ENCODE peak calls at places on chromosomes 16 and 17, in eight cellular contexts. A is CD8-positive, alpha-beta memory T cell; N is CD4-positive, alpha-beta T cell; S is heart left ventricle; R is neural progenitor cell; J is naive thymus-derived CD4-positive, alpha-beta T cell; G is IMR-90; V is Caco-2. L is an unnamed sample. For H3K9me3, the result is how much of the 10 kb centered on the place peaks cover.

GRCh38 chr17:81026266-81027036 is 8.5 kb upstream of the BAIAP2 start:
- DNase-seq in A (no peak), N (no peak), S (no peak), R (no peak), J (no peak), G (no peak), V (no peak), L (no peak)

GRCh38 chr16:49338867-49339266 is 34.7 kb upstream of the C16orf78 start:
- DNase-seq in A (no peak), N (no peak), S (no peak), R (no peak), J (no peak), G (no peak), V (no peak), L (no peak)

GRCh38 chr17:66923881-66924280 is 40.6 kb upstream of the CACNG4 start:
- DNase-seq in A (no peak), N (no peak), S (no peak), R (no peak), J (no peak), G (no peak), V (peak), L (no peak)

GRCh38 chr16:81483064-81483969 is 38.7 kb downstream of the CMIP start:
- DNase-seq in A (no peak), N (no peak), S (peak), R (no peak), J (no peak), G (peak), V (no peak), L (no peak)

GRCh38 chr17:75983501-75984181 is 4.6 kb downstream of the TEN1 start:
- DNase-seq in A (no peak), N (no peak), S (no peak), R (no peak), J (no peak), G (no peak), V (no peak), L (no peak)

GRCh38 chr16:11794991-11795886 is 1.8 kb downstream of the ZC3H7A start:
- DNase-seq in A (no peak), N (no peak), S (no peak), R (no peak), J (no peak), G (no peak), V (no peak), L (no peak)

GRCh38 chr17:41528959-41529353 is 848 bp upstream of the KRT19 start:
- DNase-seq in A (no peak), N (no peak), S (no peak), R (peak), J (no peak), G (no peak), V (no peak), L (no peak)

GRCh38 chr16:29807426-29808218 is 1.3 kb downstream of the MAZ start:
- DNase-seq in A (peak), N (peak), S (peak), R (peak), J (peak), G (peak), V (peak), L (peak)

GRCh38 chr17:75069783-75070182 is 18.0 kb upstream of the SLC16A5 start:
- DNase-seq in A (no peak), N (no peak), S (no peak), R (no peak), J (no peak), G (no peak), V (peak), L (no peak)

GRCh38 chr16:56269824-56270684 is 78.8 kb downstream of the GNAO1 start:
- DNase-seq in A (no peak), N (no peak), S (peak), R (peak), J (no peak), G (peak), V (peak), L (no peak)

GRCh38 chr16:51839697-51840462 is 688.8 kb upstream of the SALL1 start:
- DNase-seq in A (no peak), N (no peak), S (no peak), R (no peak), J (no peak), G (peak), V (no peak), L (no peak)

GRCh38 chr17:50110591-50111349 is 15.6 kb downstream of the PDK2 start:
- DNase-seq in A (no peak), N (no peak), S (peak), R (no peak), J (no peak), G (no peak), V (peak), L (no peak)

GRCh38 chr17:45228121-45228941 is 6.6 kb downstream of the FMNL1 start:
- DNase-seq in A (no peak), N (no peak), S (peak), R (no peak), J (no peak), G (no peak), V (no peak), L (no peak)

GRCh38 chr16:68276223-68276622 is 11.9 kb downstream of the SLC7A6 start:
- DNase-seq in A (no peak), N (no peak), S (no peak), R (no peak), J (no peak), G (no peak), V (no peak), L (no peak)

GRCh38 chr16:76882105-76882504 is 308.9 kb upstream of the MON1B start:
- DNase-seq in A (no peak), N (no peak), S (no peak), R (no peak), J (no peak), G (no peak), V (no peak), L (no peak)

GRCh38 chr17:29674270-29674669 is 51.6 kb upstream of the CORO6 start:
- DNase-seq in A (no peak), N (no peak), S (no peak), R (no peak), J (no peak), G (no peak), V (no peak), L (no peak)

GRCh38 chr17:10224592-10225195 is 26.3 kb upstream of the GAS7 start:
- DNase-seq in A (no peak), N (no peak), S (no peak), R (no peak), J (no peak), G (no peak), V (no peak), L (no peak)

GRCh38 chr17:67902531-67903231 is 77.4 kb downstream of the BPTF start:
- DNase-seq in A (no peak), N (no peak), S (no peak), R (peak), J (no peak), G (no peak), V (no peak), L (no peak)

GRCh38 chr17:19343671-19344151 is 18.8 kb downstream of the B9D1 start:
- DNase-seq in A (no peak), N (no peak), S (no peak), R (no peak), J (no peak), G (no peak), V (no peak), L (no peak)

GRCh38 chr16:8855972-8856371 is 12.8 kb downstream of the CARHSP1 start:
- DNase-seq in A (no peak), N (no peak), S (no peak), R (no peak), J (no peak), G (no peak), V (no peak), L (no peak)

GRCh38 chr16:346587-346986 is 5.9 kb downstream of the AXIN1 start:
- DNase-seq in A (no peak), N (no peak), S (no peak), R (peak), J (no peak), G (peak), V (no peak), L (no peak)

GRCh38 chr17:37742762-37743611 is 1.9 kb downstream of the HNF1B start:
- DNase-seq in A (no peak), N (no peak), S (no peak), R (peak), J (no peak), G (no peak), V (peak), L (no peak)

GRCh38 chr17:57924677-57925076 is 30.5 kb downstream of the CUEDC1 start:
- DNase-seq in A (no peak), N (no peak), S (peak), R (no peak), J (no peak), G (no peak), V (no peak), L (no peak)

GRCh38 chr16:87314990-87315420 is 2.2 kb downstream of the C16orf95 start:
- DNase-seq in A (no peak), N (no peak), S (no peak), R (no peak), J (no peak), G (no peak), V (no peak), L (no peak)

GRCh38 chr17:35797918-35798317 is 2.5 kb upstream of the MMP28 start:
- DNase-seq in A (no peak), N (no peak), S (no peak), R (no peak), J (no peak), G (no peak), V (no peak), L (no peak)

GRCh38 chr17:78128616-78129384 is at the start of gene TMC6:
- DNase-seq in A (peak), N (peak), S (peak), R (peak), J (peak), G (no peak), V (peak), L (peak)

GRCh38 chr16:27245276-27246231 is 23.0 kb downstream of the NSMCE1 start:
- DNase-seq in A (no peak), N (no peak), S (peak), R (no peak), J (no peak), G (peak), V (no peak), L (no peak)

GRCh38 chr17:42131971-42132370 is 9.4 kb downstream of the HSPB9 start:
- DNase-seq in A (no peak), N (no peak), S (no peak), R (no peak), J (no peak), G (peak), V (no peak), L (no peak)

GRCh38 chr16:88343276-88343791 is 39.4 kb upstream of the ZNF469 start:
- DNase-seq in A (no peak), N (no peak), S (no peak), R (no peak), J (no peak), G (no peak), V (no peak), L (no peak)

GRCh38 chr17:73182616-73183310 is 10.1 kb upstream of the COG1 start:
- DNase-seq in A (no peak), N (no peak), S (no peak), R (no peak), J (no peak), G (no peak), V (no peak), L (no peak)

GRCh38 chr16:57998484-57998883 is 2.0 kb downstream of the ZNF319 start:
- DNase-seq in A (peak), N (peak), S (peak), R (no peak), J (peak), G (no peak), V (no peak), L (no peak)

GRCh38 chr17:70208825-70209555 is 39.7 kb downstream of the KCNJ2 start:
- DNase-seq in A (no peak), N (no peak), S (no peak), R (no peak), J (no peak), G (no peak), V (no peak), L (no peak)
- H3K9me3 ChIP-seq in A (under half), N (under half), S (under half), R (under half), J (under half), G (under half), V (under half), L (under half)

GRCh38 chr17:83195330-83196087 is 116.1 kb downstream of the METRNL start:
- DNase-seq in A (no peak), N (no peak), S (peak), R (no peak), J (no peak), G (no peak), V (no peak), L (no peak)
- H3K9me3 ChIP-seq in A (under half), N (under half), S (under half), R (under half), J (under half), G (under half), V (under half), L (under half)

GRCh38 chr16:35492225-35492624 is 2032.8 kb downstream of the TP53TG3F start:
- DNase-seq in A (no peak), N (no peak), S (no peak), R (no peak), J (no peak), G (no peak), V (no peak), L (no peak)

DNA sequence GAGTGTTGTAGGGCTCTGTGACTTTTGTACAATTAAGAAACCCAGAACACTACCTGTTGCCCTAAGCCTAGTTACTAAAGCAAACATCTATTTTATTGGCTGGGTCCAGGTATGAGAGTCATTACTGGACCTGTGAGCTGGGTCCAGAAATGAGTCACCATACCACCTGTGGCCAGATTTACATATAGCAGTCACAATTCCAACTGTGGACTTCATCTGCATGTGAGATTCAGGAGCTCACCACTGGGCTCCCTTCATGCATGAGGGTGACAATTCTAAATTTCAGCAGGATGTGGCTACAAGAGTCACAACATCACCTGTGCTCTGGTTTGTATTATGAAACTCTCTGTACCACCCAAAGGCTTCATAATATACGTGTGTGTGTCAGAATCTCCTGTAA is 2038.0 kb downstream of the TP53TG3F start:
- DNase-seq in A (no peak), N (no peak), S (no peak), R (no peak), J (no peak), G (no peak), V (no peak), L (no peak)
- H3K9me3 ChIP-seq in A (under half), N (under half), S (under half), R (under half), J (under half), G (under half), V (under half), L (under half)

DNA sequence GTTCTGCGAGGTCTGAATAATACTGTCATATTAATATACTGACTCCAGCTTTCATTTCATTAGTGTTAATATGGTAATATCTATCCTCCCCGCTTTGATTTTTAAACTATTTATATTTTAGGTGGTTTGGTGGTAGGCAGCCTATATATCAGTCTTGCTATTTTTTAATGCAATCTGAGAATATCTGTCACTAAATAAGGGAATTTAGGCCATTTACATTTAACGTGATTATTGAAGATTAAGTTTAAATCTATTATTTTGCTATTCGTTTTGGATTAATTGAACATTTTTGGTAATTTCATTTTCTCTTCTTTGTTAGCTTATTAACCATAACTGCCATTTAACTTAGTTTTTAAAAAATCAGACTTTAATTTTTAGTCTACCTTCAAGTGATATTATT is 247.7 kb upstream of the PMFBP1 start:
- DNase-seq in A (no peak), N (no peak), S (no peak), R (no peak), J (no peak), G (no peak), V (no peak), L (no peak)
- H3K9me3 ChIP-seq in A (under half), N (under half), S (under half), R (under half), J (under half), G (under half), V (under half), L (under half)

L was measured in T-helper 17 cell.